ENCODE peak calls at places on chromosomes 3 and 15, in six cellular contexts. W, X, R, S, G and J are unnamed samples.

GRCh38 chr3:14863324-14864100 is 44.8 kb downstream of the FGD5 start:
- DNase-seq in W (no peak), X (no peak), R (no peak), S (no peak), G (no peak), J (no peak)

GRCh38 chr3:57061556-57061955 is 1.1 kb downstream of the SPATA12 start:
- DNase-seq in W (no peak), X (no peak), R (no peak), S (no peak), G (no peak), J (no peak)

GRCh38 chr3:183211390-183211789 is 41.7 kb upstream of the B3GNT5 start:
- DNase-seq in W (no peak), X (no peak), R (no peak), S (no peak), G (no peak), J (no peak)

GRCh38 chr3:158097571-158098553 is 8.4 kb downstream of the SHOX2 start:
- DNase-seq in W (no peak), X (no peak), R (peak), S (peak), G (peak), J (no peak)

GRCh38 chr15:82122754-82123400 is 77.1 kb upstream of the MEX3B start:
- DNase-seq in W (peak), X (peak), R (no peak), S (no peak), G (no peak), J (no peak)

GRCh38 chr3:46931631-46932441 is 44.7 kb downstream of the CCDC12 start:
- DNase-seq in W (peak), X (peak), R (no peak), S (no peak), G (no peak), J (no peak)

GRCh38 chr15:75799190-75799589 is 44.1 kb upstream of the UBE2Q2 start:
- DNase-seq in W (no peak), X (no peak), R (no peak), S (no peak), G (no peak), J (no peak)

GRCh38 chr3:70981252-70981933 is 602.1 kb downstream of the FOXP1 start:
- DNase-seq in W (no peak), X (no peak), R (no peak), S (no peak), G (no peak), J (no peak)

GRCh38 chr3:181265750-181266333 is 276.3 kb upstream of the DNAJC19 start:
- DNase-seq in W (no peak), X (no peak), R (no peak), S (no peak), G (no peak), J (no peak)

GRCh38 chr3:186162221-186162620 is 53.3 kb upstream of the ETV5 start:
- DNase-seq in W (no peak), X (no peak), R (no peak), S (no peak), G (no peak), J (no peak)

GRCh38 chr3:193772389-193772788 is 179.4 kb downstream of the OPA1 start:
- DNase-seq in W (no peak), X (no peak), R (no peak), S (no peak), G (no peak), J (no peak)

GRCh38 chr15:65245096-65245849 is 34.0 kb upstream of the CILP start:
- DNase-seq in W (no peak), X (no peak), R (no peak), S (no peak), G (no peak), J (no peak)

GRCh38 chr3:179266701-179267211 is 15.8 kb upstream of the KCNMB3 start:
- DNase-seq in W (no peak), X (no peak), R (no peak), S (peak), G (no peak), J (no peak)

GRCh38 chr3:74106882-74107281 is 482.1 kb upstream of the PDZRN3 start:
- DNase-seq in W (no peak), X (no peak), R (no peak), S (no peak), G (no peak), J (no peak)